ENCODE peak calls at places on chromosomes 2 and 18, in four cellular contexts. One of them, this sample, is unnamed.

GRCh38 chr2:110657721-110658305 is 20.1 kb downstream of the BUB1 start:
- DNase-seq in GM12878: no peak
- DNase-seq in HEK293T: no peak
- DNase-seq in HepG2: no peak
- DNase-seq in this sample: no peak

GRCh38 chr2:135150711-135151110 is 98.6 kb downstream of the RAB3GAP1 start:
- DNase-seq in GM12878: no peak
- DNase-seq in HEK293T: no peak
- DNase-seq in HepG2: peak; percentile 84
- DNase-seq in this sample: no peak

GRCh38 chr2:112021781-112022231 is 33.3 kb upstream of the TMEM87B start:
- DNase-seq in GM12878: no peak
- DNase-seq in HEK293T: no peak
- DNase-seq in HepG2: no peak
- DNase-seq in this sample: peak; percentile 19

GRCh38 chr2:141570474-141571131 is 560.2 kb downstream of the LRP1B start:
- DNase-seq in GM12878: no peak
- DNase-seq in HEK293T: peak; percentile 13
- DNase-seq in HepG2: no peak
- DNase-seq in this sample: no peak

GRCh38 chr2:240568678-240569522 is 616 bp downstream of the RNPEPL1 start:
- DNase-seq in GM12878: no peak
- DNase-seq in HEK293T: no peak
- DNase-seq in HepG2: no peak
- DNase-seq in this sample: peak; percentile 34

GRCh38 chr18:48292787-48293409 is 116.3 kb downstream of the ZBTB7C start:
- DNase-seq in GM12878: no peak
- DNase-seq in HEK293T: no peak
- DNase-seq in HepG2: no peak
- DNase-seq in this sample: no peak

GRCh38 chr2:216017365-216017764 is 4.0 kb upstream of the MREG start:
- DNase-seq in GM12878: peak; percentile 68
- DNase-seq in HEK293T: no peak
- DNase-seq in HepG2: no peak
- DNase-seq in this sample: no peak

GRCh38 chr18:37006742-37007141 is 177.8 kb downstream of the KIAA1328 start:
- DNase-seq in GM12878: no peak
- DNase-seq in HEK293T: no peak
- DNase-seq in HepG2: no peak
- DNase-seq in this sample: no peak

GRCh38 chr18:12056034-12056883 is 37.4 kb upstream of the ANKRD62 start:
- DNase-seq in GM12878: no peak
- DNase-seq in HEK293T: no peak
- DNase-seq in HepG2: no peak
- DNase-seq in this sample: no peak

GRCh38 chr2:100733344-100734187 is 86.4 kb upstream of the NPAS2 start:
- DNase-seq in GM12878: no peak
- DNase-seq in HEK293T: no peak
- DNase-seq in HepG2: peak; percentile 37
- DNase-seq in this sample: no peak
- TF ChIP-seq BHLHE40 in GM12878: no peak
- TF ChIP-seq BHLHE40 in HEK293T: no peak
- TF ChIP-seq BHLHE40 in HepG2: no peak
- TF ChIP-seq BHLHE40 in this sample: no peak

GRCh38 chr2:9113262-9113661 is 93.3 kb upstream of the ASAP2 start:
- DNase-seq in GM12878: no peak
- DNase-seq in HEK293T: no peak
- DNase-seq in HepG2: no peak
- DNase-seq in this sample: no peak

GRCh38 chr2:9110346-9110884 is 96.2 kb upstream of the ASAP2 start:
- DNase-seq in GM12878: no peak
- DNase-seq in HEK293T: no peak
- DNase-seq in HepG2: no peak
- DNase-seq in this sample: no peak

GRCh38 chr2:9110893-9111569 is 95.6 kb upstream of the ASAP2 start:
- DNase-seq in GM12878: no peak
- DNase-seq in HEK293T: peak; percentile 53
- DNase-seq in HepG2: no peak
- DNase-seq in this sample: peak; percentile 40

GRCh38 chr2:9113916-9114315 is 92.7 kb upstream of the ASAP2 start:
- DNase-seq in GM12878: no peak
- DNase-seq in HEK293T: no peak
- DNase-seq in HepG2: no peak
- DNase-seq in this sample: no peak

DNA sequence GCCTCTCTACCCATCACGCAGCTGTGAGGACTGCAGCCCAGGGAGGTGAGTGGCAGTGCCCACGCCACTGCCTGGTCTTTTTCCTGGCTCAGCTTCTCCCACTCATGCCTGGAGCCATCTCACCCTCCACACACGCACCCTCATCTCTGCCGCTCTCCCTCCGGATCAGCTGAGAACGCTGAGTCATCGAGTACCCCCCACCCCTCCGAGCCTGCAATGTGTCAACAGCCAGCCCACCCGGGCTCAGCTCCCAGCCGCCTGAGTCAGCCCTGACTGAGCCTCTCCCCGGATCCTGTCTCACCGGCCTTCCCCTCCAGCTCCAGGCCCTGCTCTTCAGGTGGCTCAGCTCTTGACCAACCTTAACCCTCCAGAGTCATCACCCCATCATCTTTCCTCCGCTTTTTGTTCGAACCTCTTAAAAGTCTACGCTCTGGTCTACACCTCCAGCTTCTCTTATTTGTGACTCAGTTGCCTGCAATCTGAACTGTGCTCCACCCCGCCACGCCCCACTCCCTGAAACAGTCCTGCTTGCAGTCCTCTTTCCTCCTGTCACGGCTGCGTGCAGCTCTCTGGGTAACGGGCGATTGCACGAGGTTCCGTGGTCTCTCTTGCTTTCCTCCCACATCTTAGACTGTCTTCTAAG is 94.4 kb upstream of the ASAP2 start:
- DNase-seq in GM12878: no peak
- DNase-seq in HEK293T: no peak
- DNase-seq in HepG2: no peak
- DNase-seq in this sample: peak; percentile 69
- TF ChIP-seq FOXK2 in GM12878: no peak
- TF ChIP-seq FOXK2 in HEK293T: no peak
- TF ChIP-seq FOXK2 in HepG2: no peak
- TF ChIP-seq FOXK2 in this sample: peak; percentile 39

GRCh38 chr2:197359859-197360258 is 49.3 kb upstream of the ANKRD44 start:
- DNase-seq in GM12878: no peak
- DNase-seq in HEK293T: no peak
- DNase-seq in HepG2: no peak
- DNase-seq in this sample: no peak

GRCh38 chr2:197358927-197359326 is 48.3 kb upstream of the ANKRD44 start:
- DNase-seq in GM12878: no peak
- DNase-seq in HEK293T: no peak
- DNase-seq in HepG2: no peak
- DNase-seq in this sample: no peak

GRCh38 chr2:197363998-197364397 is 53.4 kb upstream of the ANKRD44 start:
- DNase-seq in GM12878: no peak
- DNase-seq in HEK293T: no peak
- DNase-seq in HepG2: no peak
- DNase-seq in this sample: no peak

GRCh38 chr2:197357986-197358385 is 47.4 kb upstream of the ANKRD44 start:
- DNase-seq in GM12878: no peak
- DNase-seq in HEK293T: no peak
- DNase-seq in HepG2: no peak
- DNase-seq in this sample: no peak

GRCh38 chr2:197360744-197361156 is 50.2 kb upstream of the ANKRD44 start:
- DNase-seq in GM12878: no peak
- DNase-seq in HEK293T: no peak
- DNase-seq in HepG2: no peak
- DNase-seq in this sample: no peak
- TF ChIP-seq BHLHE40 in GM12878: peak; percentile 21
- TF ChIP-seq BHLHE40 in HEK293T: no peak
- TF ChIP-seq BHLHE40 in HepG2: no peak
- TF ChIP-seq BHLHE40 in this sample: no peak

GRCh38 chr2:233830111-233830760 is 24.1 kb downstream of the HJURP start:
- DNase-seq in GM12878: no peak
- DNase-seq in HEK293T: no peak
- DNase-seq in HepG2: no peak
- DNase-seq in this sample: no peak
- TF ChIP-seq FOXK2 in GM12878: no peak
- TF ChIP-seq FOXK2 in HEK293T: no peak
- TF ChIP-seq FOXK2 in HepG2: no peak
- TF ChIP-seq FOXK2 in this sample: no peak

GRCh38 chr18:49845629-49846252 is 32.4 kb upstream of the ACAA2 start:
- DNase-seq in GM12878: no peak
- DNase-seq in HEK293T: no peak
- DNase-seq in HepG2: no peak
- DNase-seq in this sample: no peak

GRCh38 chr18:49846718-49847470 is 33.6 kb upstream of the ACAA2 start:
- DNase-seq in GM12878: no peak
- DNase-seq in HEK293T: no peak
- DNase-seq in HepG2: no peak
- DNase-seq in this sample: no peak

GRCh38 chr18:49846263-49846662 is 32.9 kb upstream of the ACAA2 start:
- DNase-seq in GM12878: no peak
- DNase-seq in HEK293T: no peak
- DNase-seq in HepG2: no peak
- DNase-seq in this sample: no peak

GRCh38 chr18:49848115-49848514 is 34.8 kb upstream of the ACAA2 start:
- DNase-seq in GM12878: no peak
- DNase-seq in HEK293T: no peak
- DNase-seq in HepG2: no peak
- DNase-seq in this sample: no peak

GRCh38 chr18:49847524-49847923 is 34.2 kb upstream of the ACAA2 start:
- DNase-seq in GM12878: no peak
- DNase-seq in HEK293T: no peak
- DNase-seq in HepG2: no peak
- DNase-seq in this sample: no peak
- TF ChIP-seq BHLHE40 in GM12878: no peak
- TF ChIP-seq BHLHE40 in HEK293T: no peak
- TF ChIP-seq BHLHE40 in HepG2: no peak
- TF ChIP-seq BHLHE40 in this sample: no peak

GRCh38 chr2:230674930-230675672 is 37.5 kb upstream of the CAB39 start:
- DNase-seq in GM12878: no peak
- DNase-seq in HEK293T: no peak
- DNase-seq in HepG2: no peak
- DNase-seq in this sample: no peak

GRCh38 chr2:230678018-230678417 is 34.6 kb upstream of the CAB39 start:
- DNase-seq in GM12878: no peak
- DNase-seq in HEK293T: no peak
- DNase-seq in HepG2: no peak
- DNase-seq in this sample: no peak

GRCh38 chr2:230678451-230678850 is 34.2 kb upstream of the CAB39 start:
- DNase-seq in GM12878: no peak
- DNase-seq in HEK293T: no peak
- DNase-seq in HepG2: no peak
- DNase-seq in this sample: no peak

GRCh38 chr2:230674401-230674800 is 38.2 kb upstream of the CAB39 start:
- DNase-seq in GM12878: no peak
- DNase-seq in HEK293T: no peak
- DNase-seq in HepG2: no peak
- DNase-seq in this sample: no peak

GRCh38 chr2:230677182-230677946 is 35.3 kb upstream of the CAB39 start:
- DNase-seq in GM12878: no peak
- DNase-seq in HEK293T: no peak
- DNase-seq in HepG2: no peak
- DNase-seq in this sample: no peak
- TF ChIP-seq FOXK2 in GM12878: no peak
- TF ChIP-seq FOXK2 in HEK293T: no peak
- TF ChIP-seq FOXK2 in HepG2: no peak
- TF ChIP-seq FOXK2 in this sample: no peak

DNA sequence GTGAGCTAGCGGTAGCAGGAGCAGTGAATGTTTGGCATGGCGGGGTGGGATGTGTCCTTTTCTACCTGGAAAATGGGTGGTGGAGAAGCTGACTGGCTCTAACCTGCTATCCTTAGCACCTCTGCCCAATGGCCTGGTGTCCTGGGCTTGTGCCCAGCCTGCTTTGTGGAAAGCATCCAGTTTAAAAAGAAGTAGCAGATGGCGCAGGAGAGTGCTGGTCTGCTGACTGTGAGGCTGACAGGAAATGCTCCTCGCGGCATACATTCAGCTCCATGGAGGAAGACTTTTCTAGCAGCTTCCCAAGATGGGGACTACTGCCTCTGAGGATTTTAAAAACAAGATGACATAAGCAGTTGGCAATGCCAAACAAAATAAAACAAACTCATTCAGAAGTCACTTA is 56.2 kb upstream of the LYPD6B start:
- DNase-seq in GM12878: no peak
- DNase-seq in HEK293T: no peak
- DNase-seq in HepG2: no peak
- DNase-seq in this sample: no peak
- TF ChIP-seq BHLHE40 in GM12878: no peak
- TF ChIP-seq BHLHE40 in HEK293T: no peak
- TF ChIP-seq BHLHE40 in HepG2: no peak
- TF ChIP-seq BHLHE40 in this sample: no peak

GRCh38 chr2:69720922-69721491 is 20.9 kb upstream of the ANXA4 start:
- DNase-seq in GM12878: no peak
- DNase-seq in HEK293T: no peak
- DNase-seq in HepG2: no peak
- DNase-seq in this sample: no peak
- TF ChIP-seq FOXK2 in GM12878: no peak
- TF ChIP-seq FOXK2 in HEK293T: no peak
- TF ChIP-seq FOXK2 in HepG2: no peak
- TF ChIP-seq FOXK2 in this sample: no peak

GRCh38 chr18:7871560-7872456 is 304.7 kb downstream of the PTPRM start:
- DNase-seq in GM12878: no peak
- DNase-seq in HEK293T: no peak
- DNase-seq in HepG2: peak; percentile 49
- DNase-seq in this sample: no peak
- TF ChIP-seq BHLHE40 in GM12878: no peak
- TF ChIP-seq BHLHE40 in HEK293T: no peak
- TF ChIP-seq BHLHE40 in HepG2: no peak
- TF ChIP-seq BHLHE40 in this sample: no peak

This sample was measured in K562.